ENCODE peak calls at places on chromosomes 13 and 19, in five cellular contexts. V is H1, E is cardiac muscle cell, A is mucosa of descending colon, G is SK-N-SH. M is an unnamed sample.

GRCh38 chr13:66501187-66501586 is 728.9 kb downstream of the PCDH9 start:
- DNase-seq in V (no peak), E (peak; percentile 60), A (no peak), G (no peak), M (no peak)

GRCh38 chr13:44912617-44913016 is 76.7 kb downstream of the NUFIP1 start:
- DNase-seq in V (no peak), E (no peak), A (no peak), G (no peak), M (no peak)

GRCh38 chr13:32901994-32902780 is 114.0 kb upstream of the KL start:
- DNase-seq in V (no peak), E (no peak), A (no peak), G (no peak), M (no peak)

GRCh38 chr19:35279985-35280821 is 2.1 kb upstream of the HAMP start:
- DNase-seq in V (no peak), E (no peak), A (no peak), G (no peak), M (no peak)

GRCh38 chr13:30441304-30441703 is 19.0 kb downstream of the UBE2L5 start:
- DNase-seq in V (no peak), E (no peak), A (no peak), G (no peak), M (no peak)

GRCh38 chr19:3366761-3367571 is 583 bp downstream of the NFIC start:
- DNase-seq in V (no peak), E (peak; percentile 52), A (peak; percentile 66), G (peak; percentile 86), M (no peak)

GRCh38 chr19:54209748-54210494 is 9.3 kb downstream of the RPS9 start:
- DNase-seq in V (no peak), E (peak; percentile 99), A (peak; percentile 88), G (peak; percentile 82), M (peak; percentile 96)

GRCh38 chr19:7874080-7874856 is at the start of gene PRR36:
- DNase-seq in V (no peak), E (no peak), A (no peak), G (peak; percentile 93), M (no peak)

GRCh38 chr13:38348890-38349289 is 761 bp upstream of the UFM1 start:
- DNase-seq in V (no peak), E (no peak), A (no peak), G (no peak), M (peak; percentile 61)

GRCh38 chr13:63948045-63948444 is 2532.4 kb upstream of the PCDH20 start:
- DNase-seq in V (no peak), E (no peak), A (no peak), G (no peak), M (no peak)

GRCh38 chr13:41934994-41935393 is 25.9 kb downstream of the VWA8 start:
- DNase-seq in V (no peak), E (no peak), A (no peak), G (no peak), M (peak; percentile 15)

GRCh38 chr19:19034204-19034624 is 811 bp downstream of the ARMC6 start:
- DNase-seq in V (peak; percentile 36), E (peak; percentile 71), A (peak; percentile 82), G (peak; percentile 79), M (peak; percentile 86)
- H3K36me3 ChIP-seq in V (peaks cover 6% of the 10 kb centered on the region), E (peaks cover 7% of the 10 kb centered on the region), A (no peaks in the 10 kb centered on the region), G (no peaks in the 10 kb centered on the region), M (no peaks in the 10 kb centered on the region)

GRCh38 chr19:12767666-12768065 is 7.7 kb downstream of the HOOK2 start:
- DNase-seq in V (no peak), E (no peak), A (no peak), G (no peak), M (no peak)

GRCh38 chr19:12763100-12763499 is 11.5 kb downstream of the BEST2 start:
- DNase-seq in V (no peak), E (no peak), A (no peak), G (peak; percentile 11), M (no peak)

GRCh38 chr19:12767150-12767549 is 8.2 kb downstream of the HOOK2 start:
- DNase-seq in V (no peak), E (no peak), A (no peak), G (no peak), M (no peak)

GRCh38 chr19:12764698-12765097 is 10.7 kb downstream of the HOOK2 start:
- DNase-seq in V (no peak), E (no peak), A (no peak), G (no peak), M (no peak)

DNA sequence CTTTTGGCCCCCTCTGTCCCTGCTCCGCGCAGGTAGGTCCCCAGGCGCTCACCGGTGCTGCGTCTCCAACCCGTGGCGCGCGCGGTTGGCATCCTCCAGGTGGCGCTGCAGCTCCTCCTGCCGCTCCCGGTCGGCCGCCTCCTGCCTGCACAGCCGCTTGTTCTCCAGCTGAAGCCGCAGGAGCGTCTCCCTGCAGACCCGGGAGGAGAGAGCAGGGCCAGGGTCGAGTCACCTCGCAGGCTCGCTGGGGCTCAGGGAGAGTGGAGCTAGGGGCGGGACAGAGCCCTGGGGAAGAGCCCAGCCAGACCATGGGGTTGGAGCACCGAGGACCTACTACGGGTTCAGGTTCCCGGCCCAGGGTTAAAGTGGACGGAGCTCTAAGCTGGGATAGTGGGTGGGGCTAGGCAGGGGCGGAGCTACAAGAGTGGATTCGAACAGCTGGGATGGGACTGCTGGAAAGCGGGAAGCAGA is 9.3 kb downstream of the HOOK2 start:
- DNase-seq in V (no peak), E (no peak), A (peak; percentile 84), G (no peak), M (peak; percentile 73)
- H3K36me3 ChIP-seq in V (peaks cover 7% of the 10 kb centered on the region), E (no peaks in the 10 kb centered on the region), A (no peaks in the 10 kb centered on the region), G (peaks cover 4% of the 10 kb centered on the region), M (peaks cover 27% of the 10 kb centered on the region)

GRCh38 chr19:19296953-19297689 is 23.2 kb downstream of the SUGP1 start:
- DNase-seq in V (no peak), E (no peak), A (no peak), G (peak; percentile 11), M (no peak)
- H3K36me3 ChIP-seq in V (peaks cover 4% of the 10 kb centered on the region), E (peaks cover 27% of the 10 kb centered on the region), A (no peaks in the 10 kb centered on the region), G (peaks cover 32% of the 10 kb centered on the region), M (peaks cover 7% of the 10 kb centered on the region)

DNA sequence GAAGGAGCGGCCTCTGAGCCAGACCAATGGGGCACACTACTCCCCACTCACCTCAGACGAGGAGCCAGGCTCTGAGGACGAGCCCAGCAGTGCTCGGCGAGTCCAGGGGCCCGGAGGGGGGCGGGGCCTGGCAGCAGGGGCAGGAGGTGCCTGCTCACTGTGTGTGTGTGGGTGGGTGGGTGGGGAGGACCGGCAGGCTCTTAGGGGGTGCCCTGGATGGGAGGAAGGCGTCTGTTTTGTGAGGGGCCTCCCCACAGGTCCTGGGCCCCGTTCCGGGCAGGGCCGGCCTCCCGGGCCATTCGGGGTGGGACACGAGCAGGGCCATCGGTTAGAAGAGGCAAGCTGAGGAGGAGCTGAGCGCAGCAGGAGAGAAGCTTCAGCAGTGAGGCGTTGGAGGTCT is 12.7 kb downstream of the PLEKHJ1 start:
- DNase-seq in V (no peak), E (no peak), A (no peak), G (no peak), M (no peak)
- H3K36me3 ChIP-seq in V (peaks cover 4% of the 10 kb centered on the region), E (peaks cover 31% of the 10 kb centered on the region), A (peaks cover 11% of the 10 kb centered on the region), G (peaks cover 45% of the 10 kb centered on the region), M (peaks cover 18% of the 10 kb centered on the region)

GRCh38 chr19:1566392-1567115 is 1.6 kb downstream of the MEX3D start:
- DNase-seq in V (peak; percentile 39), E (peak; percentile 86), A (peak; percentile 70), G (peak; percentile 95), M (peak; percentile 35)

GRCh38 chr19:1567116-1567847 is 843 bp downstream of the MEX3D start:
- DNase-seq in V (no peak), E (peak; percentile 57), A (no peak), G (peak; percentile 72), M (peak; percentile 37)

GRCh38 chr19:1561236-1561842 is 6.8 kb downstream of the MEX3D start:
- DNase-seq in V (no peak), E (no peak), A (no peak), G (no peak), M (no peak)

GRCh38 chr19:1560281-1560882 is 7.7 kb downstream of the MEX3D start:
- DNase-seq in V (no peak), E (no peak), A (no peak), G (no peak), M (no peak)

GRCh38 chr19:1563251-1563650 is 4.9 kb downstream of the MEX3D start:
- DNase-seq in V (no peak), E (no peak), A (no peak), G (no peak), M (no peak)
- H3K36me3 ChIP-seq in V (no peaks in the 10 kb centered on the region), E (no peaks in the 10 kb centered on the region), A (no peaks in the 10 kb centered on the region), G (no peaks in the 10 kb centered on the region), M (no peaks in the 10 kb centered on the region)

DNA sequence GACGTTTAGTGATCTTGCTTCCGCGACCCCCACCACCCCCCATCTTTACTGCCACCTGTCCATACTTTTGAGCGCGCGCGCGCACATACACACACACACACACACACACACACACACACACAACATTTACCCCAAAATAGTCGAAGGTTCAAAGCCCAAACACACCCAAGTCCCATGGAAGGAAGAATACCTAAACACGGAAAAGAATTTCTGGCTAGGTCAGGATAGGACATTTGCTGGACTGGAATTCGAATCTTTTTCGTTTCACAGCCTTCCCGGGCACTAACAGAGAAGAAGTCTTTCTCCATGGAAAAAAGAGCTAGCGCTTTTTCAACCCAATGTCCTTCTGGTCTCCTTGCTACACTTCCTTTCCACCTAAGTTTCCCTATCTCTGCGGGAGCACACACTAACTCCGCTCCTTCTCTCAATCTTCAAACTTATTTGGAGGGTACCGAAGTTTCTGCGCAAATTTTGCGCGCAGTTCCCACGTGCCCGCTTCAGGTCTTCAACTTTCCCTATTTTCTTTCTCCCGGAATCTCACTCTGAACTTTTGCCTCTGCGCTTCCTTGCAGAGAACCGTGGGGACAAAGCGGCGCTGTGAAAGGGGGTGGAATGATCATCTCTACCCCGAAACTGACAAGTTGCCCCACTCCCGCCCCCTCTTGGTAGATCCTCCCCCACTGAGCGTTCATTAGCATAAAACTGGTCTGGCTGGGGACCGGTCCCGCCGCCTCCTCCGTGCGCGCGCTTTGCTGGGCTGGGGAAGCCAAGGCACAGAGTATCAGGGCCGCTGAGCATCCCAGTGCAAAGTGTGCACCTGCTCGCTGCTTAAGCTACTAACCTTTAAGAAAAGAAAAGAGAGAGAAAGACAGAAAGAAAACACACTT is 2.7 kb downstream of the DACH1 start:
- DNase-seq in V (no peak), E (peak; percentile 5), A (peak; percentile 85), G (peak; percentile 68), M (peak; percentile 86)
- H3K36me3 ChIP-seq in V (no peaks in the 10 kb centered on the region), E (no peaks in the 10 kb centered on the region), A (no peaks in the 10 kb centered on the region), G (no peaks in the 10 kb centered on the region), M (no peaks in the 10 kb centered on the region)

GRCh38 chr19:6414793-6415591 is 9.6 kb downstream of the KHSRP start:
- DNase-seq in V (no peak), E (no peak), A (no peak), G (peak; percentile 36), M (no peak)

GRCh38 chr19:6418562-6418932 is 6.1 kb downstream of the KHSRP start:
- DNase-seq in V (no peak), E (no peak), A (no peak), G (peak; percentile 11), M (no peak)

GRCh38 chr19:6417713-6418561 is 6.7 kb downstream of the KHSRP start:
- DNase-seq in V (no peak), E (peak; percentile 37), A (no peak), G (peak; percentile 84), M (no peak)

GRCh38 chr19:6415592-6416190 is 8.9 kb downstream of the KHSRP start:
- DNase-seq in V (no peak), E (no peak), A (no peak), G (no peak), M (no peak)

GRCh38 chr19:6416658-6417405 is 7.8 kb downstream of the KHSRP start:
- DNase-seq in V (no peak), E (no peak), A (no peak), G (peak; percentile 18), M (no peak)
- H3K36me3 ChIP-seq in V (peaks cover 51% of the 10 kb centered on the region), E (peaks cover 63% of the 10 kb centered on the region), A (peaks cover 30% of the 10 kb centered on the region), G (peaks cover 77% of the 10 kb centered on the region), M (peaks cover 31% of the 10 kb centered on the region)

M was measured in small intestine.